ENCODE peak calls at places on chromosome 6, in five cellular contexts. W, N, C, A and X are unnamed samples.

GRCh38 chr6:7587631-7588100 is 2.3 kb upstream of the SNRNP48 start:
- DNase-seq in W (no peak), N (no peak), C (no peak), A (no peak), X (no peak)

GRCh38 chr6:169852504-169853195 is 101.2 kb downstream of the ERMARD start:
- DNase-seq in A (no peak), W (no peak), N (no peak), C (no peak), X (no peak)

GRCh38 chr6:18247002-18247401 is 17.3 kb downstream of the DEK start:
- DNase-seq in C (no peak), W (no peak), N (no peak), A (no peak), X (no peak)

GRCh38 chr6:52392944-52393343 is 27.2 kb upstream of the EFHC1 start:
- DNase-seq in A (no peak), C (no peak), W (no peak), N (no peak), X (no peak)

GRCh38 chr6:25697537-25698340 is 45.7 kb downstream of the SCGN start:
- DNase-seq in N (no peak), C (no peak), A (no peak), W (no peak), X (no peak)

GRCh38 chr6:152293404-152293803 is 343.8 kb downstream of the SYNE1 start:
- DNase-seq in C (no peak), A (no peak), N (no peak), W (no peak), X (no peak)

GRCh38 chr6:25895773-25896172 is 21.7 kb upstream of the SLC17A3 start:
- DNase-seq in W (no peak), A (no peak), N (no peak), C (no peak), X (no peak)

GRCh38 chr6:17103715-17104114 is 1.9 kb downstream of the STMND1 start:
- DNase-seq in A (no peak), C (no peak), W (peak; percentile 4), N (no peak), X (no peak)

GRCh38 chr6:53043626-53044025 is 21.6 kb upstream of the FBXO9 start:
- DNase-seq in C (no peak), N (no peak), A (no peak), W (peak; percentile 67), X (no peak)

GRCh38 chr6:157606516-157606915 is 216.5 kb upstream of the SNX9 start:
- DNase-seq in C (no peak), N (no peak), A (no peak), W (no peak), X (no peak)

GRCh38 chr6:85675030-85675819 is 32.5 kb upstream of the SYNCRIP start:
- DNase-seq in A (no peak), N (no peak), C (no peak), W (peak; percentile 59), X (no peak)

GRCh38 chr6:125739364-125739763 is 10.1 kb upstream of the HEY2 start:
- DNase-seq in A (no peak), W (no peak), N (no peak), C (no peak), X (no peak)

GRCh38 chr6:135295085-135295484 is 114.0 kb downstream of the MYB start:
- DNase-seq in A (no peak), C (no peak), W (no peak), N (no peak), X (no peak)

GRCh38 chr6:125046107-125046925 is 84.1 kb downstream of the RNF217 start:
- DNase-seq in N (no peak), C (no peak), A (no peak), W (no peak), X (no peak)

GRCh38 chr6:19492631-19493030 is 344.5 kb upstream of the ID4 start:
- DNase-seq in N (no peak), C (no peak), A (no peak), W (no peak), X (no peak)

GRCh38 chr6:15265787-15266186 is 19.9 kb downstream of the JARID2 start:
- DNase-seq in W (no peak), C (no peak), A (no peak), N (no peak), X (no peak)

GRCh38 chr6:57261896-57262295 is 39.8 kb upstream of the RAB23 start:
- DNase-seq in C (no peak), W (no peak), N (no peak), A (no peak), X (no peak)

GRCh38 chr6:122839477-122839876 is 50.4 kb downstream of the SMPDL3A start:
- DNase-seq in W (peak; percentile 52), A (peak; percentile 0), N (no peak), C (no peak), X (peak; percentile 71)

GRCh38 chr6:169651498-169651897 is 50.3 kb downstream of the WDR27 start:
- DNase-seq in W (no peak), A (no peak), C (no peak), N (no peak), X (no peak)

GRCh38 chr6:16397623-16398022 is 159.2 kb downstream of the GMPR start:
- DNase-seq in C (no peak), W (no peak), A (no peak), N (no peak), X (no peak)

GRCh38 chr6:67630146-67630545 is 1004.9 kb upstream of the ADGRB3 start:
- DNase-seq in N (no peak), A (no peak), C (no peak), W (no peak), X (no peak)

GRCh38 chr6:2085657-2086056 is 159.7 kb downstream of the GMDS start:
- DNase-seq in W (no peak), A (no peak), N (no peak), C (no peak), X (no peak)

GRCh38 chr6:1062786-1063545 is 248.9 kb upstream of the FOXQ1 start:
- DNase-seq in W (no peak), A (no peak), C (no peak), N (no peak), X (peak; percentile 20)

GRCh38 chr6:139028242-139028657 is 295 bp upstream of the ABRACL start:
- DNase-seq in N (no peak), W (no peak), A (peak; percentile 47), C (no peak), X (peak; percentile 38)

GRCh38 chr6:27592107-27592480 is 119.2 kb upstream of the ZNF184 start:
- DNase-seq in W (peak; percentile 25), A (no peak), C (no peak), N (no peak), X (no peak)

GRCh38 chr6:43368517-43369160 is 808 bp downstream of the ZNF318 start:
- DNase-seq in W (peak; percentile 39), C (peak; percentile 77), A (no peak), N (peak; percentile 61), X (peak; percentile 27)

GRCh38 chr6:14102330-14102729 is 15.2 kb upstream of the CD83 start:
- DNase-seq in C (no peak), W (no peak), A (no peak), N (no peak), X (no peak)

GRCh38 chr6:122869437-122870024 is 80.5 kb downstream of the SMPDL3A start:
- DNase-seq in W (peak; percentile 51), C (no peak), N (no peak), A (no peak), X (peak; percentile 34)

GRCh38 chr6:66825539-66825938 is 1118.5 kb upstream of the EYS start:
- DNase-seq in A (no peak), N (no peak), C (no peak), W (no peak), X (no peak)

GRCh38 chr6:85458184-85458583 is 8.3 kb downstream of the NT5E start:
- DNase-seq in N (no peak), C (no peak), W (no peak), A (no peak), X (no peak)

GRCh38 chr6:13453771-13454251 is 33.6 kb downstream of the GFOD1 start:
- DNase-seq in C (no peak), A (peak; percentile 28), W (no peak), N (no peak), X (no peak)

GRCh38 chr6:89073840-89074239 is 6.7 kb upstream of the PNRC1 start:
- DNase-seq in C (no peak), W (no peak), A (no peak), N (no peak), X (no peak)

GRCh38 chr6:163759542-163759941 is 345.0 kb downstream of the QKI start:
- DNase-seq in C (no peak), N (no peak), W (peak; percentile 48), A (no peak), X (no peak)

GRCh38 chr6:10478187-10479040 is 42.7 kb upstream of the GCNT2 start:
- DNase-seq in C (no peak), N (no peak), A (no peak), W (peak; percentile 47), X (peak; percentile 75)